ENCODE peak calls at places on chromosomes 12 and 14, in ten cellular contexts. One of them, this sample, is unnamed.

GRCh38 chr12:46373303-46374182 is 970 bp upstream of the SLC38A2 start:
- DNase-seq in GM23248: peak
- DNase-seq in tibial nerve: peak
- DNase-seq in NCI-H1436: no peak
- DNase-seq in cortex of kidney: no peak
- DNase-seq in SK-N-SH: peak
- DNase-seq in left kidney: peak
- DNase-seq in stromal cell of bone marrow: no peak
- DNase-seq in GM10248: peak
- DNase-seq in stimulated activated CD4-positive, alpha-beta T cell treated with anti-CD3 and anti-CD28 coated beads, Interleukin-15, amount 100 ng/mL, for 48 hours: peak
- DNase-seq in this sample: peak

GRCh38 chr12:41596190-41596589 is 408.1 kb downstream of the PDZRN4 start:
- DNase-seq in GM10248: no peak
- DNase-seq in stimulated activated CD4-positive, alpha-beta T cell treated with anti-CD3 and anti-CD28 coated beads, Interleukin-15, amount 100 ng/mL, for 48 hours: no peak
- DNase-seq in left kidney: no peak
- DNase-seq in stromal cell of bone marrow: no peak
- DNase-seq in tibial nerve: no peak
- DNase-seq in NCI-H1436: no peak
- DNase-seq in GM23248: no peak
- DNase-seq in SK-N-SH: no peak
- DNase-seq in cortex of kidney: no peak
- DNase-seq in this sample: no peak

GRCh38 chr12:6615802-6616201 is 8.6 kb upstream of the CHD4 start:
- DNase-seq in SK-N-SH: no peak
- DNase-seq in cortex of kidney: no peak
- DNase-seq in stimulated activated CD4-positive, alpha-beta T cell treated with anti-CD3 and anti-CD28 coated beads, Interleukin-15, amount 100 ng/mL, for 48 hours: no peak
- DNase-seq in stromal cell of bone marrow: no peak
- DNase-seq in GM10248: no peak
- DNase-seq in left kidney: no peak
- DNase-seq in tibial nerve: no peak
- DNase-seq in GM23248: no peak
- DNase-seq in NCI-H1436: no peak
- DNase-seq in this sample: no peak

GRCh38 chr14:34334329-34334728 is 127.7 kb downstream of the SPTSSA start:
- DNase-seq in stromal cell of bone marrow: no peak
- DNase-seq in cortex of kidney: no peak
- DNase-seq in tibial nerve: no peak
- DNase-seq in stimulated activated CD4-positive, alpha-beta T cell treated with anti-CD3 and anti-CD28 coated beads, Interleukin-15, amount 100 ng/mL, for 48 hours: no peak
- DNase-seq in left kidney: no peak
- DNase-seq in SK-N-SH: no peak
- DNase-seq in GM23248: no peak
- DNase-seq in GM10248: no peak
- DNase-seq in NCI-H1436: no peak
- DNase-seq in this sample: no peak

GRCh38 chr12:94046626-94047410 is 101.6 kb upstream of the PLXNC1 start:
- DNase-seq in NCI-H1436: no peak
- DNase-seq in SK-N-SH: no peak
- DNase-seq in GM23248: peak
- DNase-seq in GM10248: no peak
- DNase-seq in cortex of kidney: no peak
- DNase-seq in stimulated activated CD4-positive, alpha-beta T cell treated with anti-CD3 and anti-CD28 coated beads, Interleukin-15, amount 100 ng/mL, for 48 hours: no peak
- DNase-seq in tibial nerve: no peak
- DNase-seq in left kidney: peak
- DNase-seq in stromal cell of bone marrow: no peak
- DNase-seq in this sample: no peak

GRCh38 chr14:43022094-43022800 is 1415.6 kb downstream of the LRFN5 start:
- DNase-seq in NCI-H1436: no peak
- DNase-seq in stromal cell of bone marrow: no peak
- DNase-seq in tibial nerve: no peak
- DNase-seq in GM23248: no peak
- DNase-seq in stimulated activated CD4-positive, alpha-beta T cell treated with anti-CD3 and anti-CD28 coated beads, Interleukin-15, amount 100 ng/mL, for 48 hours: no peak
- DNase-seq in GM10248: no peak
- DNase-seq in left kidney: peak
- DNase-seq in cortex of kidney: no peak
- DNase-seq in SK-N-SH: no peak
- DNase-seq in this sample: no peak

GRCh38 chr12:104687823-104688573 is 231.2 kb downstream of the CHST11 start:
- DNase-seq in left kidney: no peak
- DNase-seq in stromal cell of bone marrow: no peak
- DNase-seq in SK-N-SH: no peak
- DNase-seq in tibial nerve: no peak
- DNase-seq in GM10248: no peak
- DNase-seq in stimulated activated CD4-positive, alpha-beta T cell treated with anti-CD3 and anti-CD28 coated beads, Interleukin-15, amount 100 ng/mL, for 48 hours: peak
- DNase-seq in NCI-H1436: no peak
- DNase-seq in cortex of kidney: no peak
- DNase-seq in GM23248: no peak
- DNase-seq in this sample: no peak

GRCh38 chr14:105376521-105377440 is 21.6 kb upstream of the TEX22 start:
- DNase-seq in cortex of kidney: no peak
- DNase-seq in GM10248: no peak
- DNase-seq in left kidney: no peak
- DNase-seq in NCI-H1436: no peak
- DNase-seq in tibial nerve: no peak
- DNase-seq in stromal cell of bone marrow: no peak
- DNase-seq in stimulated activated CD4-positive, alpha-beta T cell treated with anti-CD3 and anti-CD28 coated beads, Interleukin-15, amount 100 ng/mL, for 48 hours: no peak
- DNase-seq in GM23248: no peak
- DNase-seq in SK-N-SH: no peak
- DNase-seq in this sample: no peak

GRCh38 chr12:69905801-69906200 is 80.8 kb downstream of the MYRFL start:
- DNase-seq in cortex of kidney: no peak
- DNase-seq in tibial nerve: no peak
- DNase-seq in stromal cell of bone marrow: no peak
- DNase-seq in GM23248: no peak
- DNase-seq in stimulated activated CD4-positive, alpha-beta T cell treated with anti-CD3 and anti-CD28 coated beads, Interleukin-15, amount 100 ng/mL, for 48 hours: no peak
- DNase-seq in GM10248: no peak
- DNase-seq in SK-N-SH: no peak
- DNase-seq in NCI-H1436: no peak
- DNase-seq in left kidney: no peak
- DNase-seq in this sample: no peak

GRCh38 chr14:36424478-36425102 is 95.4 kb downstream of the NKX2-1 start:
- DNase-seq in cortex of kidney: no peak
- DNase-seq in left kidney: peak
- DNase-seq in NCI-H1436: peak
- DNase-seq in stimulated activated CD4-positive, alpha-beta T cell treated with anti-CD3 and anti-CD28 coated beads, Interleukin-15, amount 100 ng/mL, for 48 hours: no peak
- DNase-seq in GM10248: no peak
- DNase-seq in SK-N-SH: no peak
- DNase-seq in tibial nerve: no peak
- DNase-seq in stromal cell of bone marrow: no peak
- DNase-seq in GM23248: no peak
- DNase-seq in this sample: no peak

This sample was measured in GM13976.